ENCODE peak calls at places on chromosome 15, in four cellular contexts. T is GM12878, Y is adrenal gland, C is A549. Q is an unnamed sample.

GRCh38 chr15:69132935-69133861 is 27.2 kb upstream of the GLCE start:
- DNase-seq in Y (peak), C (peak), T (no peak), Q (no peak)

GRCh38 chr15:100339999-100340398 is 1.8 kb downstream of the ADAMTS17 start:
- DNase-seq in C (no peak), Y (no peak), T (no peak), Q (no peak)

GRCh38 chr15:99708563-99708962 is 24.7 kb downstream of the LYSMD4 start:
- DNase-seq in Y (peak), T (no peak), C (peak), Q (peak)

GRCh38 chr15:78552597-78552996 is 12.4 kb downstream of the PSMA4 start:
- DNase-seq in Y (no peak), C (no peak), T (no peak), Q (no peak)

GRCh38 chr15:36887214-36888017 is 212.9 kb downstream of the MEIS2 start:
- DNase-seq in C (no peak), T (no peak), Y (no peak), Q (no peak)

GRCh38 chr15:60477164-60477563 is 1.8 kb downstream of the ICE2 start:
- DNase-seq in C (no peak), T (no peak), Y (no peak), Q (no peak)

GRCh38 chr15:79973445-79974180 is 2.6 kb upstream of the BCL2A1 start:
- DNase-seq in T (no peak), Y (no peak), C (no peak), Q (no peak)

GRCh38 chr15:35312355-35312754 is 227.3 kb upstream of the NANOGP8 start:
- DNase-seq in C (no peak), Y (no peak), T (no peak), Q (no peak)

GRCh38 chr15:67127925-67128324 is 62.5 kb downstream of the SMAD3 start:
- DNase-seq in Y (no peak), T (no peak), C (peak), Q (peak)

GRCh38 chr15:68818671-68819450 is 1.8 kb downstream of the ANP32A start:
- DNase-seq in T (no peak), C (peak), Y (peak), Q (no peak)

GRCh38 chr15:34188711-34189110 is 21.2 kb downstream of the KATNBL1 start:
- DNase-seq in T (no peak), Y (no peak), C (no peak), Q (no peak)

GRCh38 chr15:88619796-88620195 is 1.3 kb upstream of the AEN start:
- DNase-seq in T (no peak), C (no peak), Y (no peak), Q (no peak)

GRCh38 chr15:88621789-88622604 is 857 bp downstream of the AEN start:
- DNase-seq in C (peak), T (no peak), Y (no peak), Q (no peak)

GRCh38 chr15:88623061-88623460 is 1.9 kb downstream of the AEN start:
- DNase-seq in C (peak), T (no peak), Y (peak), Q (peak)

GRCh38 chr15:88622605-88622975 is 1.4 kb downstream of the AEN start:
- DNase-seq in C (no peak), T (no peak), Y (no peak), Q (no peak)

DNA sequence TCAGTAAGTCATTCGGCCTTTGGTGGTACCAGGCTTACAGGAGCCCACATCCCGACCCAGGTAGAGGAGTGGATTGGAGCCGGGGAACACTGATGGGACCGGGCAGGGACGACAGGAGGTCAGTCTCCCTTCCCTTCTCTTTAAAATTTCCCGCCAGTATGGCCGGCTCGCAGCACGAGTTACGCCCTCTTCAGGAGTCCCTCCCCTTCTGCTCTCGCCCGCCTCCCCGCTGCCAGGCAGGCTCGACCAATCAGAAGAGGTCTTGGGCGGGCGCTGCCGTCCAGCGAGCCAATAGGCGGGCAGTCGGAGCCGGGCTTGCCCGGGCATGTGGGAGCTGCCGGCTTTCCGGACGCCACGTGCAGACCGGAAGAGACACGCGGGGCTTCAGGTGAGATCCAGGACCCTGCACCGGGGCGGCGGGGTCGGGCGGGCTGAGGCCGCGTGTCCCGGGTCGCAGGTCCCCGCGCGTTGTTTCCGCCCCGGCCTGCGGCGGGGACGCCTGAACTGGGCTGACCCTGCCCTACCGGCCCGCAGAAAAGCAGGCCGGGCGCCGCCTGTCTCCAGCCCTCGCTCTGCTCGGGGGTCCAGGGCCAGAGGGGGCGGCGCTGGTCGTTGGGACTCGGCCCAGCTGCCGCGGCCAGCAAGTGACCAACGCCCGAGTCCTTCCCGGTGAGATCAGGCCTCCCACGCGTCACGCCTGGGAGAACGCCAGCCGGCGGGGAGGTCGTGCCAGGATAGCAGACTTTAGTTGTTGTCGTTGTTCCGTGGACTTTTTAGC is at the start of gene AEN:
- DNase-seq in Y (peak), C (peak), T (peak), Q (peak)
- TF ChIP-seq POLR2A in Y (no peak), C (peak), T (peak), Q (peak)

GRCh38 chr15:28094732-28095521 is 4.2 kb downstream of the OCA2 start:
- DNase-seq in C (no peak), Y (no peak), T (no peak), Q (no peak)
- TF ChIP-seq POLR2A in C (no peak), Y (no peak), T (no peak), Q (no peak)

DNA sequence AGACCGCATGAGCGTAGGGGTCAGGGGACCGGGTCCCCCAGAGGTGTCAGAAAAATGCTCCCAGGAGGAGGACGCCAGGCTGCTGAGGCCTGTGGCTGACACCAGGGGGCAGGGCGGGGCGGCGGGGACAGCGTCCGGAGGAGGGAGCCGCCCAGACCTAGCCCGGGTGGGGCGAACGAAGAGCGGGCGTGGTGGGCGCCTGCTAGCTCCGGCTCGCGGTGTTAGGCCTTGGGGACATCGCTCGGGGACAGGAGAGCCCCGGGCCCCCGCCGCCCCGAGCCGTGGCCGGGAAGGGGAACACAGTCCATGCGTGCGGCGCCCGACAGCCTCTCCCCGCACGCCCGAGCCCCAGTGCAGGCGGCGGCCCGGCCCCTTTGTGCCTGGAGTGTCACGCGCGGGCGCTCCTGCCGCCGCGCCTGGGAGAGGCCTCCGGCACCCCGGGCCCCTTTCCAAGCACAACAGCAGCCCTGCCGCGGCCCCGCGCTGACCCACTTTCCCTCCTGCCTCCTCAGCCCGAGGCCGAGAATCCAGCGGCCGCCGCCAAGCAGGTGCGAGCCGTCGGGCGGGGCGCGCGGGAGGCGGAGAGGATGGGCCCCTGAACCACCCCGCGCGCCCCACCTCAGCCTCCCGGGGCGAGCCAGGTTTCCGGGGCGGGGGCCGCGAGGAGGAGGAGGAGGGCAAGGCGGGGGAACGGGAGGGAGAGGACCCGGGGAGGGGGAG is 111.0 kb upstream of the KLF13 start:
- DNase-seq in C (peak), T (no peak), Y (peak), Q (peak)
- TF ChIP-seq POLR2A in C (peak), T (peak), Y (peak), Q (no peak)

DNA sequence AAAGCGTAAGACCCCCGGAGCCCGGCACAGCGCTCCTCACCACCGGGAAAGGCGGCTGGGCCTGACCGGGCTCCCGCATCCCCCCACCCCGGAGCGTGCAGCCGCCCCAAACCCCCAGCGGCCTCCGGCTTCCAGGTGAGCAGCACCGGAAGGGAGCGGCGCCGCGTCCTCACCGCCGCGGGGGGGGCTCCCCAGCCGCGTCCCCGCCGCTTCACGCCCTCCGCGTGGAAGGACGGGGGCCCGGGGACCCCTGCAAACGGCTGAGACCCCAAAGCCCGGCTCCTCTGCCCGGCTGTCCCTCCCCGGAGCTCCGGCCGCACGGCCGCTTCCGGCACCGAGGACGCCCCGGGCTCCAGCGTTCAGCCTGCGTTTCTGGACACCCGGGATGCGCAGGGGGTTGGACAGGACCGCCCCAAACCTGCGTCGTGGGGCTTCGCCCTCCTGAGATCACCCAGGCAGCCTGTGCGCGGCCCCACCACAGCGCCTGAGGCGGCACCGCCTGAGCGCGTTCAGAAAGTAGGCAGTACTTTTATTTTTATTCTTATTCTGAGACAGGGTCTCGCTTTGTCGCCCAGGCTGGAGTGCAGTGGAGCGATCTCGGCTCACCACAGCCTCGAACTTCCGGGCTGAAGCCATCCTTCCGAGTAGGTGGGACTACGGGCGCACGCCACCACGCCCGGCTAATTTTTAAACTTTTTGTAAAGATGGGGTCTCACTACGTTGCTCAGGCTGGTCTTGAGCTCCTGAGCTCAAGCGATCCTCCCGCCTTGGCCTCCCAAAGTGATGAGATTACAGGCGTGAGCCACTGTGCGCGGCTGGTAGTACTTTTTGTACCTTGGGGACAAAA is 51.6 kb upstream of the BLM start:
- DNase-seq in Y (peak), T (peak), C (peak), Q (peak)
- TF ChIP-seq POLR2A in Y (peak), T (peak), C (peak), Q (peak)

GRCh38 chr15:90029024-90029423 is 27.9 kb downstream of the ZNF710 start:
- DNase-seq in C (no peak), Y (no peak), T (no peak), Q (no peak)

GRCh38 chr15:90033448-90033847 is 32.3 kb downstream of the ZNF710 start:
- DNase-seq in T (no peak), C (no peak), Y (no peak), Q (no peak)

GRCh38 chr15:90030376-90030775 is 29.3 kb downstream of the ZNF710 start:
- DNase-seq in C (no peak), T (no peak), Y (no peak), Q (no peak)

GRCh38 chr15:90033006-90033405 is 31.9 kb downstream of the ZNF710 start:
- DNase-seq in Y (no peak), T (no peak), C (no peak), Q (no peak)

DNA sequence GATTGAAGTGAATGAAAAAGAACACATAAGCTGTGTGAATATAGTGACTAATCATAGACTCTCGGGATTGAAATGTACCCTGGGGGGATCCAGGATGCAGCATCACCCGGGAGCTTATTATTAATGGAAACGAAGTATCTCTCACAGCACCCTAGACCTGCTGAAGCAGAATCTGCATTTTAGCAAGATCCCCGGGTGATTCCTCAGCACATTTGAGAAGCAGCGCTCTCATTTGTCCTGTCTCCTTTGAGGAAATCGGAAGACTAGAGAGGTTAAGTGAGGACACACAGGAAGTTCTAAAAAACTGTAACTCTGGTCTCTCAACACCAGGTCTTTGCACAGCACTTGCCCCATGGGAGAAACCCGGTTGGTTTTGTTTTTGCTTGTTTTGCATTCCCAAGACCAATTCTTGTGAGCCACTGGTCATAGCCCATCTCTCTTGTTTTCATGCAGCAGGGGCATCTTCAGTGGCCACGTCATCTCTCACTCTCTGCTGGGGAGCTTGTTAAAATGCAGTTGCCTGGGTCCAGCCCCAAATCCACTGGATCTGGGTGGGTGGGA is 30.2 kb downstream of the ZNF710 start:
- DNase-seq in T (peak), Y (no peak), C (no peak), Q (no peak)
- TF ChIP-seq POLR2A in T (peak), Y (no peak), C (no peak), Q (no peak)

GRCh38 chr15:42581272-42581730 is 5.9 kb downstream of the STARD9 start:
- DNase-seq in Y (peak), T (no peak), C (peak), Q (no peak)
- TF ChIP-seq POLR2A in Y (no peak), T (peak), C (no peak), Q (no peak)

DNA sequence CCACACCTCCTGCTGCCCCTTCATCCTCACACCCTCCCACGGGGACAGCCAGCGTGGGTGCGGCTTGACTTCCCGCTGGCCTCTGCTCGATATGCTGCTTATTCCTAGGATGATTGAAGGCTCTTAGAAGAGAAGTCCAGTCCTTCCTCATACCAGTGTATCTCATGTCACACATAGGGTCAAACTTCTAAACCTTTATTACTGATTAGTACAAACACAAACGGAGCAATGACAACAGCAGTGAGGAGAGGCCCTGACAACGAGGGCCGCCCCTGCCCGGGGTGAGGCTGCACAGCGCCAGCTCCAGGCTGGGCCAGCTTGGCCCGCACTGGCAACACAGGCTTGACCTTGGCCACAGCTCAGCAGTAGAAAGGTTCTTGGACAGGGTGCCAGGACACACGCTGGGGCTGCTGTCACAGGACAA is 3.7 kb downstream of the CIB1 start:
- DNase-seq in T (no peak), Y (peak), C (no peak), Q (no peak)
- TF ChIP-seq POLR2A in T (peak), Y (no peak), C (no peak), Q (no peak)

DNA sequence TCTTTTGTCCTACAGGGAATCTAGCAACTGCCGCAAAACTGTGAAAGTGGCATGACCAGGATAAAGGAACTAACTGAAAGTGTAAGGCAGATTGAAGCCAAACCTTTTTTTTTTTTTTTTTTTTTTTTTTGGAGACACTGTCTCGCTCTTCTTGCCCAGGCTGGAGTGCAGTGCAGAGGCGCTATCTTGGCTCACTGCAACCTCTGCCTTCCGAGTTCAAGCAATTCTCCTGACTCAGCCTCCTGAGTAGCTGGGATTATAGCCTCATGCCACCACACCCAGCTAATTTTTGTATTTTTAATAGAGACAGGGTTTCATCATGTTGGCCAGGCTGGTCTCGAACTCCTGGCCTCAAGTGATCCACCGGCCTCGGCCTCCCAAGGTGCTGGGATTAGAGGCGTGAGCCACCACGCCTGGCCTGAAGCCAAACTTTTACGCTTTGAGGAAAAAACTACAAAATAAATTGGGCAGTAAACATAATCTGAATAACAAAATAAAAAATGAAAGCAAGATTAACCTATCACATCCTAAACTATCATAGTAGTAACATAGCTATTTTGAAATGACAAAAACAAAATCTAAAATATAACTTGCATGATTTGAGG is 9.7 kb downstream of the SLTM start:
- DNase-seq in Y (no peak), T (no peak), C (no peak), Q (no peak)
- TF ChIP-seq POLR2A in Y (no peak), T (no peak), C (no peak), Q (no peak)

GRCh38 chr15:97960364-97961066 is at the start of gene ARRDC4:
- DNase-seq in C (peak), Y (peak), T (no peak), Q (peak)
- TF ChIP-seq POLR2A in C (no peak), Y (peak), T (no peak), Q (no peak)

DNA sequence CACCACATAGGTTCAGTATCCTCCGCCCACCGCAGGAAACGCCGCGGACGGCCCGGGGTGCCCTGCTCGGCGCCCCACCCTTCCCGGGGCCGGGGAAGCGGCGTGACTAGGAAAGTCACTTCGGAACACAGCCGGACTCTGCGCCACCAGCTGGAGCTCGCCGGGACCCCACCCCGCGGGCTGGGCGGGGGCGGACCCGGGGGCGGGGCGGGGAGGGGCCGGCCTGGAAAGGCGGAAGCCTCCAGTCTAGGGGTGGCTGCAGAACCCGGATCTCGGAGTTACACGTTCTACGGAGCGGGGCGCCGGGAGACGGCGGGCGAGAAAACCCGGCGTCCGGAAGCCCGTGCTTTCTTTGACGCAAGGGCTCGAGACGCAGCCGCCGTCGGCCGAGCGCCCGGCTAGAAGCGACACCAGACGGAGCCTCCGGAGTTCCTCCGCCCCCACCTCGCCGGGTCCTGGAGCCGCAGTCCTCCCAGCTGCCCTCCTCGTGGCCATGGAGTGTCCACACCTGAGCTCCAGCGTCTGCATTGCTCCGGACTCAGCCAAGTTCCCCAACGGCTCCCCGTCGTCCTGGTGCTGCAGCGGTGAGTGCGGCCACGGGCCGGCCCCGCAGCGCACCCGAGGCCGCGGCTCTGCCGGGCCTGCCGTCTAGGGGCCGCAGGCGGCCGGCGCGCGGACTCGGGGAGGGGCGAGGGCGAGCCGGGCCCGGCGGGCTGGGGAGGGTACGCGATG is at the start of gene USP3:
- DNase-seq in T (no peak), C (peak), Y (peak), Q (no peak)
- TF ChIP-seq POLR2A in T (peak), C (peak), Y (peak), Q (peak)